ENCODE peak calls at places on chromosomes 16 and 17, in five cellular contexts. M is neural progenitor cell, D is fibroblast of the conjunctiva, R is GM10248, L is AG04450. Z is an unnamed sample.

GRCh38 chr17:82882715-82883446 is 43.1 kb upstream of the ZNF750 start:
- DNase-seq in M (no peak), D (no peak), R (no peak), L (no peak), Z (no peak)

GRCh38 chr17:74960739-74961342 is 11.7 kb downstream of the HID1 start:
- DNase-seq in L (peak), R (peak), M (peak), D (no peak), Z (peak)

GRCh38 chr17:17201907-17202306 is 4.2 kb downstream of the PLD6 start:
- DNase-seq in L (no peak), D (no peak), R (no peak), M (no peak), Z (no peak)

GRCh38 chr17:927611-928461 is 51.7 kb downstream of the NXN start:
- DNase-seq in R (no peak), L (peak), M (peak), D (peak), Z (no peak)

GRCh38 chr17:73091770-73092517 is 544 bp downstream of the SLC39A11 start:
- DNase-seq in M (peak), L (no peak), D (no peak), R (peak), Z (peak)

GRCh38 chr16:88531346-88531745 is 38.9 kb upstream of the ZC3H18 start:
- DNase-seq in R (no peak), D (no peak), L (no peak), M (no peak), Z (no peak)

GRCh38 chr16:73142069-73142880 is 94.3 kb upstream of the ZFHX3 start:
- DNase-seq in R (no peak), D (no peak), M (no peak), L (no peak), Z (no peak)

GRCh38 chr16:82220541-82220940 is 50.5 kb upstream of the MPHOSPH6 start:
- DNase-seq in L (no peak), D (no peak), M (no peak), R (no peak), Z (no peak)

GRCh38 chr17:68658999-68659780 is 58.0 kb upstream of the FAM20A start:
- DNase-seq in L (no peak), D (no peak), M (no peak), R (no peak), Z (no peak)

Z was measured in GM13976.